ENCODE peak calls at places on chromosomes 13 and 19, in four cellular contexts. A is lower leg skin, E is coronary artery, I is cardiac fibroblast. U is an unnamed sample.

GRCh38 chr13:102774596-102775375 is 1.2 kb upstream of the TEX30 start:
- DNase-seq in A (no peak), E (no peak), I (no peak), U (no peak)

GRCh38 chr13:74129500-74130144 is 4.6 kb downstream of the KLF12 start:
- DNase-seq in A (no peak), E (no peak), I (peak), U (no peak)

GRCh38 chr19:17764348-17764747 is 13.1 kb downstream of the FCHO1 start:
- DNase-seq in A (no peak), E (no peak), I (no peak), U (no peak)

GRCh38 chr19:40603071-40603718 is 2.0 kb downstream of the LTBP4 start:
- DNase-seq in A (no peak), E (peak), I (peak), U (no peak)

GRCh38 chr19:29538651-29539050 is 12.9 kb downstream of the VSTM2B start:
- DNase-seq in A (no peak), E (no peak), I (no peak), U (no peak)

GRCh38 chr19:28876604-28877123 is 336.3 kb downstream of the UQCRFS1 start:
- DNase-seq in A (no peak), E (no peak), I (no peak), U (no peak)

GRCh38 chr19:50184196-50184595 is 19.2 kb upstream of the MYH14 start:
- DNase-seq in A (no peak), E (no peak), I (no peak), U (no peak)

GRCh38 chr13:74770361-74770760 is 636.2 kb upstream of the KLF12 start:
- DNase-seq in A (no peak), E (no peak), I (peak), U (no peak)

GRCh38 chr19:24098359-24098758 is 11.4 kb downstream of the ZNF254 start:
- DNase-seq in A (no peak), E (no peak), I (peak), U (no peak)

GRCh38 chr13:114128624-114129522 is 3.5 kb downstream of the RASA3 start:
- DNase-seq in A (peak), E (no peak), I (peak), U (peak)

GRCh38 chr13:34174671-34175145 is 356.8 kb downstream of the RFC3 start:
- DNase-seq in A (no peak), E (no peak), I (peak), U (no peak)

DNA sequence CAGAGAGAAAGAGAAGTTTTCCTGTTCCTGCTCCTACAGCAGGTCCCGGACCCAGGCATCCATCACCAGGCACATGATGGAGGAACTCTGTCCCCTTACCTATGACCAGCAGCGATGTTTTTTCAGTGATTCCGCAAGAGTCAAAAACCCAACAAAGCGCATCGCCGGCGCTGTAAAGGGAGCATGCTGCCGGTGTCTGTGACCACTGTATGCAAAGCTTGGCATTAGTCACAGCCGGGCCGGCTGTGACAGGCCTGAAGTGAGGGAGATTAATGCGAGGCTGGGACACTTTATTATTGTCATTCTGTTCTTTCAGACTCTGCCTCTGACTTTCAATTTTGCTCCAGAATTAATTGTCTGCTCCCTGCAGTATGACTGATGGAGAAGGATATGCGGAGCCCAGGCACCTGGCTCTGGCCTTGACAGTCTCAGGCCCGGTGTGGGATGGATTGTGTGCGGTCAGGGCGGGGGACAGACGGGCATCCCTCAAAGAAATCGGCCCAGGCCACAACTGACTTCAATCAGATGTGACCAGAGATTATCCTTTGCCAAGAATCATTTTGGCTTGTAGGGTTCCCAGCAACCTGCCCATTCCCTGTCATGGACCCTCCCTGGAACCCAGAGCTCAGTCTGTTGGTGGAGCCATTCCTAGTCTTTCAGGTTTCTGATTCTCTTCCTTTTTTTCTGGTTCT is 462.0 kb upstream of the ZNF507 start:
- DNase-seq in A (no peak), E (no peak), I (no peak), U (no peak)
- TF ChIP-seq CTCF in A (no peak), E (no peak), I (no peak), U (no peak)

GRCh38 chr19:47230921-47231214 is at the start of gene BBC3:
- DNase-seq in A (no peak), E (no peak), I (no peak), U (no peak)
- TF ChIP-seq CTCF in A (no peak), E (no peak), I (no peak), U (no peak)

DNA sequence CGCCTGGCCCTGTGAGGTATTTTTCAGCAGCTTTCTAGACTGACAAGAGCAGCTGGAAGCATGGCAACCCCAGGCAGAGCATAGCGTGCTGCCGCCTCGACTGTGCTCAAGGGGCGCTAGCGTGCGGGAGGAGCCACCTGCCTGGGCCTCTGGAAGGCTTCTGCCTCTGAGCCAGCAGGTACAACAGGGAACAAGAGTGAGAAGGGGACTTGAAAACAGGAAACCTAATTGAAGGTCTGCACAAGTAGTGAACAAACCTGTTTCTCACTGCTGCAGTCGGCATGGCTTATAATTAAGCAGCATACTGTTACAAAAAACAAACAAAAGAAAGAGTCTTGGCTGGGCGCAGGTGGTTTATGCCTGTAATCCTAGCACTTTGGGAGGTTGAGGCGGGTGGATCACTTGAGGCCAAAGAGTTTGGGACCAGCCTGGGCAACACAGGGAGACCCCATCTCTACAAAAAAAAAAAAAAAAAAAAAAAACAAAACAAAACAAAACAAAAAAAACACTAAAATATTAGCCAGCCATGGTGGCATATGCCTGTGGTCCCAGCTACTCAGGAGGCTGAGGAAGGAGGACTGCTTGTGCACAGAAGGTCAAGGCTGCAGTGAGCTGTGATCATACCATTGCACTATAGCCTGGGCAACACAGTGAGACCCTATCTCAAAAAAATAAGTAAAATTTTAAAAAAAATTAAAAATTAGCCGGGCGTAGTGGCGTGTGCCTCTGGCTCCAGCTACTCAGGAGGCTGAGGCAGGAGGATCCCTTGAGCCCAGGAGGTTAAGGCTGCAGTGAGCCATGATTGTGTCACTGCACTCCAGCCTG is 12.6 kb upstream of the GARRE1 start:
- DNase-seq in A (no peak), E (peak), I (no peak), U (no peak)
- TF ChIP-seq CTCF in A (no peak), E (no peak), I (no peak), U (no peak)

GRCh38 chr19:5829567-5830315 is 9.8 kb downstream of the FUT6 start:
- DNase-seq in A (no peak), E (peak), I (no peak), U (no peak)

GRCh38 chr19:5827891-5828660 is 11.4 kb downstream of the FUT6 start:
- DNase-seq in A (peak), E (peak), I (peak), U (peak)

GRCh38 chr19:5827342-5827890 is 12.1 kb downstream of the FUT6 start:
- DNase-seq in A (no peak), E (peak), I (no peak), U (no peak)

GRCh38 chr19:5826531-5827341 is 12.8 kb downstream of the FUT6 start:
- DNase-seq in A (no peak), E (peak), I (peak), U (no peak)

GRCh38 chr19:5828661-5829566 is 10.6 kb downstream of the FUT6 start:
- DNase-seq in A (no peak), E (peak), I (no peak), U (no peak)
- TF ChIP-seq CTCF in A (no peak), E (no peak), I (no peak), U (no peak)

DNA sequence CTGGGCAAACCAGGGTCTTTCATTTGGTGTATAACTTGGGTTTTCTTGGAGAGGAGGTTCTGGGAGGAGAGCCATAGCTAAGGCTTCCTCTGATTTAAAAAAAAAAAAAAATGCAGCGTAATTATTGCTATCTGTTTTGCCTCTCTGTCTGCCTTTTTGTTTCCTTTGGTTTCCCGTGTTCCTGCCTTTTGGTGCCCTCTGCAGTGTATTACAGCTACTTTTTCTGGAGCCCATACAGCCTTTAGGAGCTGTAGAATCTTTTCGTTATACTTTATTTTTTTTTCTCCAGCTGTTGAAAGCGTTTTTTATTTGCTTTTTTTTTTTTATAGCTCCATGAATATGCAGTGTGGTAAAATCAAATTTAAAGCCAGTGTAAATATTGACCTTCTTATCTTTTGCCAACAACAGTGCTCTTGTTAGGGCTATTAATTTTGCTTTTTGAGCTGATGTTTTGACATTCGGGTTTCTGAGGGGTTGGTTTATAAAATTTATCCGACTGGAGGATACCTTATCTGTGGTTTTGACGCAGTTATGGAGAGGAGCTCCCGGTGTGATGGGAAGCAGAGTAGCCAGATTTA is 38.1 kb downstream of the ZNF493 start:
- DNase-seq in A (no peak), E (no peak), I (no peak), U (no peak)
- TF ChIP-seq CTCF in A (no peak), E (no peak), I (no peak), U (no peak)

GRCh38 chr19:15238639-15239155 is 6.4 kb upstream of the EPHX3 start:
- DNase-seq in A (no peak), E (no peak), I (no peak), U (no peak)
- TF ChIP-seq CTCF in A (no peak), E (no peak), I (peak), U (no peak)

GRCh38 chr13:28819748-28820098 is 416 bp upstream of the MTUS2 start:
- DNase-seq in A (no peak), E (no peak), I (peak), U (no peak)
- TF ChIP-seq CTCF in A (no peak), E (no peak), I (no peak), U (no peak)

GRCh38 chr19:613732-614567 is 19.4 kb downstream of the POLRMT start:
- DNase-seq in A (no peak), E (no peak), I (no peak), U (peak)
- TF ChIP-seq CTCF in A (no peak), E (no peak), I (no peak), U (no peak)

GRCh38 chr13:91308299-91308698 is 39.2 kb upstream of the MIR17HG start:
- DNase-seq in A (no peak), E (no peak), I (no peak), U (no peak)
- TF ChIP-seq CTCF in A (no peak), E (no peak), I (no peak), U (no peak)

U was measured in CD14-positive monocyte.